ENCODE peak calls at places on chromosome 19, in six cellular contexts. L is breast epithelium, G is AG10803, M is heart right ventricle, T is IMR-90, K is retinal pigment epithelial cell. E is an unnamed sample.

GRCh38 chr19:49741210-49741844 is 21.8 kb downstream of the TSKS start:
- DNase-seq in T (peak; percentile 28), L (no peak), M (no peak), G (no peak), K (no peak), E (no peak)

GRCh38 chr19:38653028-38653571 is 5.7 kb downstream of the ACTN4 start:
- DNase-seq in T (peak; percentile 51), K (no peak), G (peak; percentile 76), M (no peak), L (no peak), E (no peak)

GRCh38 chr19:3097442-3097871 is 3.3 kb downstream of the GNA11 start:
- DNase-seq in M (peak; percentile 29), G (no peak), T (no peak), L (no peak), K (no peak), E (no peak)

GRCh38 chr19:15672580-15673175 is at the start of gene CYP4F12:
- DNase-seq in K (no peak), G (peak; percentile 17), L (peak; percentile 46), M (peak; percentile 92), T (no peak), E (no peak)

GRCh38 chr19:38213911-38214625 is 10.0 kb downstream of the DPF1 start:
- DNase-seq in G (peak; percentile 70), L (no peak), K (peak; percentile 81), T (peak; percentile 61), M (no peak), E (peak; percentile 93)

GRCh38 chr19:49546825-49547565 is 19.2 kb downstream of the RCN3 start:
- DNase-seq in M (no peak), T (peak; percentile 89), L (peak; percentile 68), K (peak; percentile 50), G (peak; percentile 90), E (peak; percentile 86)

GRCh38 chr19:43939557-43940260 is 4.6 kb upstream of the ZNF45 start:
- DNase-seq in T (no peak), K (no peak), L (no peak), G (no peak), M (no peak), E (no peak)

GRCh38 chr19:38977445-38978314 is 2.1 kb upstream of the FBXO17 start:
- DNase-seq in K (no peak), G (no peak), L (no peak), T (peak; percentile 50), M (no peak), E (no peak)

GRCh38 chr19:51799311-51799997 is 4.5 kb downstream of the FPR3 start:
- DNase-seq in M (peak; percentile 82), G (peak; percentile 99), T (peak; percentile 94), K (peak; percentile 84), L (peak; percentile 80), E (peak; percentile 92)

GRCh38 chr19:7294571-7295212 is 478 bp upstream of the INSR start:
- DNase-seq in T (peak; percentile 16), L (peak; percentile 48), G (peak; percentile 60), M (peak; percentile 81), K (no peak), E (no peak)

DNA sequence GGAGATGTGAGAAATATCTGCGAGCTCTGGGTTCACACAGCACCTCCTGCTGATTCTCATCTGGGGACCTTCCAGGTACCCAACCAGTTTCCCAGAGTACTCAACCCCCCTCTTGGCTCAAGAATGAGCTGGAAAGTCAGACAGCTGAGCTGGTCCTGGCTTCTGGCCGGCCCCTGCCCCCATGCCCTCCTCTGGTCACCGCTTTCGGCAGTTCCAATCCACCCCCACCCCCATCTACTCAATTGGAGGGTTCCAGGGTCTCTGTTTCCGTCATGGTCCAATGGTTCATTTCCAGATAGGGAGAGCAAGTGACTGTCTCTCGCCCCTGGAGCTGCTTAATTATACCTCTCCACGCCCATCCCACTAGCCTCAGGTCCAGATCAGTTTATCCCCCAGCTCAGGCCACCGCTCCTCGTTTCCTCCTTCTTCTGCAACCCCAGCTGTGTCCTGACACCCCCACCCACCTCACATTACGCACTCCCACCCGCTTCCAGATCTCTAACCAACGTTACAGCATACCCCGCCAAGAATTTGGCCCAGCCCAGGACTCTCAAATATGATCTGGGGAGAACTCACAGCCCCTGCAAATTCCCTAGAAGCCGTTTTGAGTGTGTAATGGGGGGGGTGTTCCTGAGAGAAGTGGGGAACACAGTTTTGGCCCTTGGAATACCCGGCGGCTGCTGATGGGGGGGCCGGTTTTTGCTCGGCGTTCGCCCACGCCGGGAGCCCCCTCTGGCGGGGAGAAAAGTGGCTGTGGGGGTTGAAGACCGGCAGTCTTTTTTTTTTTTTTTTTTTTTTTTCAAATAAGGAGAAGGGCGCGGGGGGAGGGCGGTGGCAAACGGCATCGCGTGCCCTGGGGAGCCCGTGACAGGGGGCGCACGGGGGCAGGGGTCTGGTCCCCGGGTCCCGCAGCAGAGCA is 1.8 kb upstream of the PDE4A start:
- DNase-seq in K (no peak), M (no peak), G (no peak), L (no peak), T (no peak), E (no peak)
- H3K4me3 ChIP-seq in K (no peak overlapping the region), M (no peak overlapping the region), G (peak overlapping the region; percentile 40), L (no peak overlapping the region), T (no peak overlapping the region), E (no peak overlapping the region)

GRCh38 chr19:4624733-4625362 is 14.5 kb upstream of the TNFAIP8L1 start:
- DNase-seq in G (peak; percentile 17), T (peak; percentile 32), K (no peak), L (no peak), M (no peak), E (no peak)
- TF ChIP-seq CTCF in G (peak; percentile 32), T (peak; percentile 35), K (peak; percentile 61), L (no peak), M (no peak), E (peak; percentile 49)

DNA sequence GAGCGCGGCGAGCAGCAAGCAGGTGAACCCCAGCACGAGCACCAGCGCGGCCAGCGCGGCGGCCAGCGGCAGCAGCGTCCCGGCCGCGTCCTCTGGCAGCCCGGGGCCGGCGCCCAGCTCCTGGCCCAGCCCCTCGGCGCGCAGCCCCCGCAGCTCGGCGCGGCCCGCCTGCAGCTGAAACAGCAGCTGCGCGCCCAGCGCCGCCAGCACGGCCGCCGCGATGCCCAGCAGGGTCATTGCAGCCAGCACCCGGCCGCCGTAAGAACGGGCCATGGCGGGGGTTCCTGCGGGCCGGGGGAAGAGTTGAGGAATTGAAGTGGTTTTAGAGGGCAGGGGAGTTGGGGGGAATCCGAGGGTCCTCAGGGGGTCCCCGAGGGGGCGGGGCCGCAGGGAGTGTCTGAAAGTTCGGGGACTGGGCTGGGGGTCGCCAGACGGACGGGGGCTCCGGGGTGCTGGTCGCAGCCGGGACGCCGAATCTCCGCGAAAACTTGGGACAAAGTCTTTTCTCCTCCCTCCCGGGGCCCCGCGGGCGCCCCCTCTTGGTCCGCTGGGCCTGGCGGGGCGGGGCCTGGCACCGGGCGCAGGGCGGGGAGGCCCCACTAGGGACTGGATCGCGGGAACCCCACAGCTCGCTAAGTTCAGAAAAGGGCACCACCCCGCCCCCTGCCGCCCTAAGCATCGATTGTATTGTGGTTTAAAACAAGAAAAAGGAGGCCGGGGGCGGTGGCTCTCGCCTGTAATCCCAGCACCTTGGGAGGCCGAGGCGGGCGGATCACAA is at the start of gene TMEM221:
- DNase-seq in K (no peak), G (no peak), M (peak; percentile 61), T (no peak), L (no peak), E (no peak)
- H3K4me3 ChIP-seq in K (peak within 1 kb of the TSS; percentile 32), G (peak within 1 kb of the TSS; percentile 42), M (peak within 1 kb of the TSS; percentile 47), T (peak within 1 kb of the TSS; percentile 30), L (peak within 1 kb of the TSS; percentile 38), E (peak within 1 kb of the TSS; percentile 35)

GRCh38 chr19:35531291-35531690 is 2.0 kb upstream of the GAPDHS start:
- DNase-seq in L (no peak), K (no peak), M (no peak), T (no peak), G (no peak), E (no peak)
- TF ChIP-seq CTCF in L (no peak), K (no peak), M (no peak), T (no peak), G (no peak), E (no peak)

DNA sequence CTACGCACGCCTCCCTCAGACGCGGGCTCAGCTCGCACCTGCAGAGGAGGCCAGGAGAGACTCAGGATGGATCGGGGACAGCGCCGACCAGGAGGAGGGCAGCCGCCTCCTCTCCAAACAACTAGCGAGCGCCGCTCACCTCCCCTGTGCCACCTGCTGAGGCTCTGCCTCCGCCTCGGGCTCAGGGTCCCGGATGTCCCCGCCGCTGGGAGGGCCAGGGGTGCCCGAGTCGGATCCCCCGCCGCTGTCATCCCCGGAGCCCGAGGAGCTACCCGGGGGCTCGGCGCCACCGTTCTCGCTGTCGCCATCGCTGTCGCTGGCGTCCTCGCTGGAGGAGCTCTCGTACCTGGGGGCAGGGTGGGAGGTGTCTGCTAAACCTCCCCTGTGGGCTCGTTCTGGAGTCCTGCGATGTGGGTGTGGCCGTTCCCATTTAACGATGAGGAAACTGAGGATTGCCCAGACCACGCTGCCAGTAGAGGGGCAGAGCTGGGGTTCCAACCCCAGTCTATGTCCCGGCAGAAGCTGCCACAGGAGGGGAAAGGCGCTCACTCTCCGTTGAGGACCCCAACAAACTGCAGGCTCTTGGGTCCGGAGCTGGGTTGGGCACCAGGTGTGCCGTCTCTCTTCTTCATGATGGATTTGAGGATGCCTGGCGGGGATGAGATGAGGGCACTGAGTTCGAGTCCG is 9.1 kb downstream of the KANK3 start:
- DNase-seq in G (no peak), K (no peak), M (no peak), L (no peak), T (no peak), E (no peak)
- H3K4me3 ChIP-seq in G (no peak overlapping the region), K (no peak overlapping the region), M (no peak overlapping the region), L (no peak overlapping the region), T (no peak overlapping the region), E (no peak overlapping the region)

DNA sequence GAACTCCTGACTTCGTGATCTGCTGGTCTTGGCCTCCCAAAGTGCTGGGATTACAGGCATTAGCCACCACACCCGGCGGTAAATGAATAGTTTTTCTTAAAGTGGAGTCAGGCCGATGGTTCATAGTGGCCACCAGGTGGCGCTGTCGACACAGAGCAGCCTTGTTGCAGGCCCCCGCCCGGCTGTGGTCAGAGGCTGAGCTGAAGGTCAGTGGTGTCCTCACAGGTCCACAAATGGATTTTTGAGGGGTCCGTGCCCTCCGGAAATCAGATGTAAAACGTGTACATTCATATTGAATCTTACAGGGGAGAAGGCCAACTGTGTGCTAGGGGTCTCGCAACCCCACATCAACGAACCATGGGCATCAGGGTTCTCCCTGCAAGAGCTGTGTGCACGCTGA is 13.4 kb upstream of the WDR18 start:
- DNase-seq in L (no peak), K (no peak), M (no peak), G (no peak), T (no peak), E (no peak)
- TF ChIP-seq CTCF in L (peak; percentile 27), K (peak; percentile 56), M (peak; percentile 14), G (peak; percentile 52), T (peak; percentile 45), E (peak; percentile 57)

DNA sequence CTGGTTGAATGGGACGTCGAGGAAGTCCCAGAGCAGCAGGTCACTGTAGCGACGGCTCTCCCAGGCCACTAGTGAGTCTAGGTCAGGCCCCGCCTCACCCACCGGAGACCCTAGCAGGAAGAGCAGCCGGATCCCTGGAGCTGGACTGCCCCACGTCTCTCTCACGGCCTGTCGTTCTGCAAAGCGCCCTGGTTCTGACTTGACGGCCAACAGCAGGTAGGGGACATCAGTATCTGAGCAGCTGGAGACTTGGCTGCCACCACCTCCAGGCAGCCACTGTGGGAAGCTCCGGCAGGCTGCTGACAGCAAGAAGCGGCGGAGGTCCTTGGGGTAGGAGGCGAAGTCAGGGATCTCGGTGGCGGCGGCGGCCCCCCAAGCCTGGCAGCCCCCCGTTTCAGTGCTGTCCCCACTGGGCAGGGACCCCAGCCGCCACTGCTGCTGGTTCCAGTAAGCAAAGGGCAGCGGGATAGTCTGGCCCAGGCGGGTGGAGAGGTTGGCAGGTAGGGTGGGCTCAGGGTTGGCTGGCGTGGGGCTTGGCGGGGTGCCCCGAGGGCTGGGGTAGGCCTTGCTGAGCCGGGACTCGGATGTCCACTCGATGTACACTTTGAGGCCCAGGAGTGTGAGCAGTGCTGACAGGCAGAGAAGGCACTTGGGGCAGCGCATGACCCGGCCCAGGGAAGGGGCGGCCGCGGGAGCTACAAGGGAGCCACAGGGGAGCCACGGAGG is 895 bp downstream of the B3GNT8 start:
- DNase-seq in L (no peak), T (no peak), G (no peak), M (no peak), K (no peak), E (no peak)
- H3K4me3 ChIP-seq in L (peak overlapping the region; percentile 51), T (no peak overlapping the region), G (peak overlapping the region; percentile 65), M (peak overlapping the region; percentile 46), K (no peak overlapping the region), E (no peak overlapping the region)

E was measured in astrocyte of the cerebellum.